ENCODE peak calls at places on chromosomes 7 and 10, in nine cellular contexts. K is HTR-8/SVneo; R is CD4-positive, alpha-beta T cell; A is colonic mucosa; P is iris pigment epithelial cell; B is heart right ventricle; Q is NCI-H1105 treated with DMSO at 0.1 percent for 48 hours; J is activated T-cell treated with anti-CD3 and anti-CD28 coated beads, Interleukin-2, amount 50 U/mL, for 72 hours; L is pons. H is an unnamed sample.

GRCh38 chr10:53122265-53122664 is 349.7 kb upstream of the MBL2 start:
- DNase-seq in R (no peak), A (no peak), K (no peak), L (peak; percentile 49), P (no peak), Q (no peak), J (no peak), B (no peak), H (no peak)

GRCh38 chr10:70115948-70116682 is 16.5 kb downstream of the AIFM2 start:
- DNase-seq in K (peak; percentile 64), B (peak; percentile 46), Q (peak; percentile 11), A (peak; percentile 68), R (peak; percentile 44), J (peak; percentile 59), L (peak; percentile 17), P (no peak), H (no peak)

GRCh38 chr10:123140164-123140982 is 4.6 kb downstream of the HMX3 start:
- DNase-seq in Q (no peak), K (no peak), J (no peak), R (no peak), L (no peak), P (no peak), B (no peak), A (no peak), H (no peak)

GRCh38 chr10:37712489-37713131 is 144.8 kb downstream of the ZNF248 start:
- DNase-seq in K (no peak), B (no peak), A (no peak), L (no peak), P (no peak), R (no peak), Q (no peak), J (no peak), H (no peak)

GRCh38 chr10:47030191-47030698 is 119.0 kb downstream of the PTPN20 start:
- DNase-seq in A (no peak), R (no peak), J (no peak), P (no peak), L (no peak), B (no peak), Q (no peak), K (no peak), H (peak; percentile 1)

GRCh38 chr7:155803418-155804376 is 8.6 kb downstream of the SHH start:
- DNase-seq in Q (no peak), R (no peak), P (peak; percentile 13), A (peak; percentile 86), K (no peak), J (no peak), B (no peak), L (no peak), H (peak; percentile 85)

GRCh38 chr7:105212236-105212635 is 176.5 kb downstream of the SRPK2 start:
- DNase-seq in J (no peak), B (no peak), L (no peak), R (no peak), Q (no peak), P (no peak), A (no peak), K (no peak), H (no peak)

GRCh38 chr7:121337398-121337797 is 8.6 kb downstream of the WNT16 start:
- DNase-seq in Q (peak; percentile 28), B (no peak), L (no peak), A (no peak), R (no peak), J (no peak), P (peak; percentile 50), K (no peak), H (no peak)

GRCh38 chr10:60913091-60913490 is 30.9 kb downstream of the RHOBTB1 start:
- DNase-seq in B (no peak), J (no peak), R (no peak), P (no peak), L (no peak), Q (no peak), A (no peak), K (no peak), H (no peak)

GRCh38 chr10:12397147-12397896 is 48.0 kb downstream of the CAMK1D start:
- DNase-seq in K (no peak), Q (no peak), A (no peak), R (no peak), L (no peak), J (no peak), B (no peak), P (no peak), H (no peak)

GRCh38 chr10:11437391-11438241 is 173.8 kb downstream of the USP6NL start:
- DNase-seq in B (no peak), L (no peak), Q (no peak), R (no peak), J (no peak), K (no peak), A (no peak), P (no peak), H (no peak)

GRCh38 chr10:93059975-93060886 is at the start of gene CYP26C1:
- DNase-seq in J (no peak), K (no peak), L (no peak), R (no peak), A (no peak), P (no peak), B (no peak), Q (no peak), H (no peak)

GRCh38 chr10:621981-622740 is 67.3 kb downstream of the DIP2C start:
- DNase-seq in K (no peak), A (no peak), L (peak; percentile 59), J (no peak), P (no peak), Q (no peak), B (no peak), R (no peak), H (no peak)

GRCh38 chr7:34042406-34042805 is 137.1 kb downstream of the BMPER start:
- DNase-seq in K (no peak), R (no peak), B (no peak), Q (no peak), A (no peak), P (peak; percentile 47), L (no peak), J (no peak), H (no peak)

GRCh38 chr7:130383187-130383980 is 3.1 kb downstream of the CPA1 start:
- DNase-seq in A (no peak), Q (no peak), R (no peak), K (no peak), B (no peak), J (no peak), P (no peak), L (no peak), H (no peak)

GRCh38 chr7:107069457-107069856 is 25.0 kb downstream of the PRKAR2B start:
- DNase-seq in B (no peak), K (no peak), A (no peak), J (no peak), L (no peak), P (peak; percentile 31), Q (no peak), R (no peak), H (no peak)

GRCh38 chr10:60197206-60197605 is 192.5 kb downstream of the ANK3 start:
- DNase-seq in R (no peak), L (no peak), P (peak; percentile 10), K (no peak), Q (no peak), B (no peak), J (no peak), A (no peak), H (no peak)

GRCh38 chr10:44418637-44419036 is 33.7 kb upstream of the CXCL12 start:
- DNase-seq in K (no peak), L (no peak), B (no peak), R (no peak), P (no peak), J (no peak), Q (no peak), A (no peak), H (no peak)

GRCh38 chr7:155352076-155352752 is 54.5 kb downstream of the INSIG1 start:
- DNase-seq in K (no peak), R (no peak), P (no peak), A (no peak), B (no peak), L (no peak), J (no peak), Q (no peak), H (no peak)